ENCODE peak calls at places on chromosomes 2 and 18, in five cellular contexts. S is astrocyte of the spinal cord, M is RWPE1, Y is HFF-Myc, R is HFFc6. T is an unnamed sample.

GRCh38 chr2:223692227-223692947 is 90.2 kb upstream of the SCG2 start:
- DNase-seq in S (peak; percentile 69), M (peak; percentile 69), Y (peak; percentile 49), R (peak; percentile 41), T (no peak)

GRCh38 chr2:239275037-239275685 is 125.7 kb downstream of the HDAC4 start:
- DNase-seq in S (peak; percentile 98), M (peak; percentile 92), Y (peak; percentile 78), R (peak; percentile 98), T (peak; percentile 95)

GRCh38 chr2:23526114-23526513 is 141.1 kb downstream of the KLHL29 start:
- DNase-seq in S (no peak), M (no peak), Y (no peak), R (no peak), T (no peak)

GRCh38 chr2:12715878-12716249 is 872 bp upstream of the TRIB2 start:
- DNase-seq in S (peak; percentile 88), M (peak; percentile 41), Y (no peak), R (peak; percentile 57), T (no peak)

GRCh38 chr2:241475267-241475666 is 33.1 kb downstream of the STK25 start:
- DNase-seq in S (no peak), M (no peak), Y (no peak), R (no peak), T (no peak)

GRCh38 chr2:215119847-215120246 is 18.6 kb downstream of the ABCA12 start:
- DNase-seq in S (no peak), M (no peak), Y (no peak), R (no peak), T (no peak)

GRCh38 chr2:233853353-233853752 is 982 bp downstream of the HJURP start:
- DNase-seq in S (no peak), M (no peak), Y (no peak), R (no peak), T (no peak)

GRCh38 chr2:232689152-232689910 is 7.8 kb upstream of the GIGYF2 start:
- DNase-seq in S (peak; percentile 39), M (no peak), Y (peak; percentile 15), R (peak; percentile 11), T (no peak)

GRCh38 chr18:24835751-24836150 is 375.3 kb downstream of the HRH4 start:
- DNase-seq in S (no peak), M (no peak), Y (no peak), R (no peak), T (no peak)

GRCh38 chr2:143705108-143705686 is 576.0 kb downstream of the ARHGAP15 start:
- DNase-seq in S (peak; percentile 29), M (peak; percentile 20), Y (no peak), R (no peak), T (peak; percentile 21)

GRCh38 chr2:222304737-222305509 is 6.1 kb upstream of the PAX3 start:
- DNase-seq in S (peak; percentile 53), M (no peak), Y (no peak), R (no peak), T (no peak)

GRCh38 chr2:25431604-25432003 is 89.9 kb upstream of the DNMT3A start:
- DNase-seq in S (no peak), M (no peak), Y (no peak), R (no peak), T (no peak)

GRCh38 chr2:70668432-70668831 is 99.6 kb downstream of the ADD2 start:
- DNase-seq in S (no peak), M (no peak), Y (no peak), R (no peak), T (no peak)

GRCh38 chr18:76824754-76825153 is 2.4 kb downstream of the ZNF236 start:
- DNase-seq in S (no peak), M (no peak), Y (no peak), R (no peak), T (no peak)

GRCh38 chr2:20449501-20450200 is 2.8 kb downstream of the RHOB start:
- DNase-seq in S (peak; percentile 43), M (no peak), Y (no peak), R (no peak), T (no peak)

GRCh38 chr2:43762286-43762685 is 11.6 kb upstream of the DYNC2LI1 start:
- DNase-seq in S (no peak), M (no peak), Y (no peak), R (no peak), T (no peak)

GRCh38 chr2:79253375-79253774 is 93.8 kb upstream of the REG3A start:
- DNase-seq in S (no peak), M (no peak), Y (no peak), R (no peak), T (no peak)

GRCh38 chr2:113156278-113157107 is 17.3 kb upstream of the PSD4 start:
- DNase-seq in S (peak; percentile 15), M (no peak), Y (no peak), R (no peak), T (no peak)

GRCh38 chr2:20428717-20429490 is 18.0 kb upstream of the RHOB start:
- DNase-seq in S (no peak), M (no peak), Y (no peak), R (no peak), T (no peak)

GRCh38 chr2:112074506-112074905 is 19.4 kb downstream of the TMEM87B start:
- DNase-seq in S (no peak), M (no peak), Y (no peak), R (no peak), T (no peak)

GRCh38 chr2:132633635-132634034 is 36.4 kb downstream of the LYPD1 start:
- DNase-seq in S (no peak), M (no peak), Y (no peak), R (no peak), T (no peak)

GRCh38 chr2:120342451-120342850 is 3.5 kb upstream of the INHBB start:
- DNase-seq in S (no peak), M (no peak), Y (no peak), R (no peak), T (no peak)

GRCh38 chr2:190781604-190782198 is 98.9 kb upstream of the GLS start:
- DNase-seq in S (peak; percentile 72), M (peak; percentile 59), Y (no peak), R (peak; percentile 63), T (peak; percentile 12)
- TF ChIP-seq CTCF in S (peak; percentile 48), M (peak; percentile 24), Y (peak; percentile 57), R (peak; percentile 90), T (peak; percentile 46)

GRCh38 chr2:46134531-46135229 is 162.5 kb upstream of the EPAS1 start:
- DNase-seq in S (peak; percentile 40), M (peak; percentile 74), Y (no peak), R (no peak), T (no peak)

GRCh38 chr2:46132996-46133395 is 164.2 kb upstream of the EPAS1 start:
- DNase-seq in S (no peak), M (no peak), Y (no peak), R (no peak), T (no peak)

GRCh38 chr2:46126571-46126970 is 170.6 kb upstream of the EPAS1 start:
- DNase-seq in S (no peak), M (no peak), Y (no peak), R (no peak), T (no peak)

GRCh38 chr2:46127176-46127575 is 170.0 kb upstream of the EPAS1 start:
- DNase-seq in S (no peak), M (no peak), Y (no peak), R (no peak), T (no peak)

DNA sequence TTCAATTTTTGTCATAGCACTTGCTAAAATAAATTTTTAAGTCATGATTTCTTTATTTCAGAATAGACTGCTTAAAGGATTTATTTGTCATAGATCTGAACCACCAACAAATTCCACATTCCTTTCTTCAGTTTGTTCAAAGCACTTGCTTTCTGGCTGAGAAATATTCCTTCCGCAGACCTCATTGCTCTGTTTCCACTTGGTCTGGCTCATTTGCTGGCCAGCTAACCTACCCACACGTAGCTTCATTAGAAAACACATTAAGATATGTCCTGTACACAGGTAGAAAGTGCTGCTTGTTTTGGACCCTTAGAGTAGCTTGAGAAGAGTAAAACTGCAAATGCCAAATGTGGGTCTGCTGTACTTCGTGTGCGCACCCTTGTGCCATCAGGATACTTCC is 166.7 kb upstream of the EPAS1 start:
- DNase-seq in S (no peak), M (no peak), Y (no peak), R (no peak), T (no peak)
- TF ChIP-seq CTCF in S (no peak), M (no peak), Y (no peak), R (no peak), T (no peak)

DNA sequence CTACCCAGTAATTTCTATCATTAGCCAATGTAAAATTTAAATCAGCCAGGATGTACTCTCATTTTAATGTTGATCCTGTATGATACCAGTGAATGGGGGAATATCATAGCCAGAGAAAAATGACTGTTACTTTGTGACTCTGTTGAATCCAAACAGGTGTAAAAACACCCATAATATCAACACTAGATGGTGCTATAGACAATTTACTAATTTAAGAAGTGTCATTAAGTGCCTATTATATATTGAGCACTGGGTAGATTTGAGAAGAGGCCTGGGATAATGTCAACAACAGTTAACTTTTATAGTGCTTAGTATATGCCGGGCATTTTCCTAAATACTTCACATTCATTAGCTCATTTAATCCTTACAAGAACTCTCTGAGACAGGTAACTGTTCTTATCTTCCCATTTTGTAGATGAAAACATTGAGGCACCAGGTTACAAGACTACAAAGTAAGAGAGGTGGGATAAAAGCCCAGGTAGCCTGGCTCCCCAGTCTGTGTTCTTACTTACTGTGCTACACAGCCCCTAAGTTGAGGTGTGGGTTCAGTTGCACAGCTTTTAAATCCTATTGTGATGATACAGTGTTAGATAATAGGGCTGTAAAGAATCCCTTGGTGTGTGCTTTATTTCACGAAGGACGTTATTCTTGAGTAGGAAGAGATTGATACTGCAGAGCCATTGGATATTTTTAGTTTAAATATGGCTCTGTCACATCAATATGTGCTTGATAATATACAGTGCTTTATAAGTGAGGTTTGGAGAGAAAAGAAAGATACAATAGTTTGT is 325.5 kb downstream of the AGPS start:
- DNase-seq in S (no peak), M (no peak), Y (no peak), R (no peak), T (no peak)
- TF ChIP-seq CTCF in S (no peak), M (no peak), Y (no peak), R (peak; percentile 64), T (no peak)

DNA sequence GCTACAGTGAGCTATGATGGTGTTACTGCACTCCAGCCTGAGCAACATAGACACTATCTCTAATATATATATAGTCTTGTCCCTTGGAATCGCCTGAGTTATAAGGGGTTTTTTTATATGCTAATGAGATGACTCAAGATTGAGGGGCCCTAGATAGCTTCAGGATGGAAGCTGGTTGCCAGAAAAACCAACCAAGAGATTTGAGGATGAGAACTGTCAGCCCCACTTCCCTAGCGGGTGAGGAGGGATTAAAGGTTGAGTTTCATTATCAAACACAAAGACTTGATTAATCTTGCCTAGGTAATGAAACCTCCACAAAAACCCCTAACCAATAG is 12.6 kb upstream of the GALM start:
- DNase-seq in S (no peak), M (no peak), Y (no peak), R (no peak), T (no peak)
- TF ChIP-seq CTCF in S (no peak), M (no peak), Y (no peak), R (no peak), T (no peak)